ENCODE peak calls at places on chromosomes 13 and 19, in eight cellular contexts. A, S, M, P, I, D, B and Q are unnamed samples.

GRCh38 chr13:113897161-113897560 is 33.3 kb upstream of the GAS6 start:
- DNase-seq in A (no peak), S (peak), M (no peak), P (no peak), I (no peak), D (no peak), B (no peak), Q (no peak)

GRCh38 chr19:18278521-18279265 is 2.7 kb downstream of the JUND start:
- DNase-seq in A (no peak), S (no peak), M (no peak), P (no peak), I (peak), D (no peak), B (no peak), Q (no peak)

GRCh38 chr19:30014770-30015169 is 72.7 kb downstream of the URI1 start:
- DNase-seq in A (no peak), S (no peak), M (no peak), P (no peak), I (no peak), D (no peak), B (no peak), Q (no peak)

GRCh38 chr19:23190341-23190740 is 59.9 kb downstream of the ZNF724 start:
- DNase-seq in A (no peak), S (no peak), M (no peak), P (no peak), I (no peak), D (no peak), B (no peak), Q (no peak)

GRCh38 chr13:111330211-111330610 is 9.8 kb downstream of the TEX29 start:
- DNase-seq in A (no peak), S (no peak), M (no peak), P (no peak), I (no peak), D (no peak), B (no peak), Q (no peak)

GRCh38 chr13:20231839-20232555 is at the start of gene GJB6:
- DNase-seq in A (no peak), S (no peak), M (no peak), P (no peak), I (no peak), D (peak), B (no peak), Q (no peak)

GRCh38 chr19:17829855-17830566 is 8.7 kb upstream of the INSL3 start:
- DNase-seq in A (no peak), S (peak), M (no peak), P (no peak), I (peak), D (peak), B (no peak), Q (peak)

GRCh38 chr13:47901451-47901850 is 99.6 kb downstream of the SUCLA2 start:
- DNase-seq in A (no peak), S (no peak), M (no peak), P (no peak), I (no peak), D (peak), B (no peak), Q (no peak)

GRCh38 chr19:50419580-50420035 is 870 bp downstream of the SPIB start:
- DNase-seq in A (no peak), S (no peak), M (no peak), P (no peak), I (no peak), D (no peak), B (no peak), Q (no peak)

GRCh38 chr19:16078311-16078758 is 2.0 kb downstream of the TPM4 start:
- DNase-seq in A (no peak), S (peak), M (no peak), P (peak), I (no peak), D (peak), B (no peak), Q (no peak)

GRCh38 chr19:50334741-50335421 is 5.7 kb upstream of the KCNC3 start:
- DNase-seq in A (no peak), S (no peak), M (no peak), P (no peak), I (no peak), D (no peak), B (no peak), Q (no peak)

GRCh38 chr13:114129649-114130062 is 2.8 kb downstream of the RASA3 start:
- DNase-seq in A (no peak), S (no peak), M (no peak), P (no peak), I (no peak), D (no peak), B (no peak), Q (no peak)

GRCh38 chr19:11699931-11700794 is 38.6 kb downstream of the ZNF823 start:
- DNase-seq in A (no peak), S (peak), M (no peak), P (no peak), I (peak), D (peak), B (no peak), Q (no peak)

GRCh38 chr13:112136095-112136494 is 69.1 kb downstream of the SOX1 start:
- DNase-seq in A (no peak), S (no peak), M (no peak), P (peak), I (no peak), D (no peak), B (no peak), Q (no peak)

GRCh38 chr13:51675385-51675784 is 91.1 kb downstream of the WDFY2 start:
- DNase-seq in A (no peak), S (no peak), M (no peak), P (no peak), I (no peak), D (no peak), B (no peak), Q (no peak)

GRCh38 chr13:38888309-38888708 is 102.3 kb downstream of the STOML3 start:
- DNase-seq in A (no peak), S (peak), M (no peak), P (no peak), I (no peak), D (no peak), B (no peak), Q (no peak)

GRCh38 chr13:105037064-105037463 is 1498.4 kb downstream of the EFNB2 start:
- DNase-seq in A (no peak), S (peak), M (no peak), P (no peak), I (no peak), D (no peak), B (no peak), Q (no peak)

GRCh38 chr19:34979819-34980640 is 16.0 kb upstream of the ZNF792 start:
- DNase-seq in A (no peak), S (no peak), M (no peak), P (peak), I (no peak), D (no peak), B (no peak), Q (no peak)

GRCh38 chr19:55405638-55406037 is 1.9 kb downstream of the UBE2S start:
- DNase-seq in A (no peak), S (no peak), M (no peak), P (no peak), I (no peak), D (no peak), B (no peak), Q (no peak)

GRCh38 chr19:55406869-55407624 is 541 bp downstream of the UBE2S start:
- DNase-seq in A (no peak), S (no peak), M (no peak), P (peak), I (no peak), D (peak), B (no peak), Q (no peak)

GRCh38 chr19:55407625-55408319 is at the start of gene UBE2S:
- DNase-seq in A (peak), S (peak), M (peak), P (peak), I (peak), D (peak), B (peak), Q (peak)

GRCh38 chr19:55408320-55408836 is 790 bp upstream of the UBE2S start:
- DNase-seq in A (no peak), S (no peak), M (no peak), P (no peak), I (no peak), D (no peak), B (no peak), Q (no peak)

DNA sequence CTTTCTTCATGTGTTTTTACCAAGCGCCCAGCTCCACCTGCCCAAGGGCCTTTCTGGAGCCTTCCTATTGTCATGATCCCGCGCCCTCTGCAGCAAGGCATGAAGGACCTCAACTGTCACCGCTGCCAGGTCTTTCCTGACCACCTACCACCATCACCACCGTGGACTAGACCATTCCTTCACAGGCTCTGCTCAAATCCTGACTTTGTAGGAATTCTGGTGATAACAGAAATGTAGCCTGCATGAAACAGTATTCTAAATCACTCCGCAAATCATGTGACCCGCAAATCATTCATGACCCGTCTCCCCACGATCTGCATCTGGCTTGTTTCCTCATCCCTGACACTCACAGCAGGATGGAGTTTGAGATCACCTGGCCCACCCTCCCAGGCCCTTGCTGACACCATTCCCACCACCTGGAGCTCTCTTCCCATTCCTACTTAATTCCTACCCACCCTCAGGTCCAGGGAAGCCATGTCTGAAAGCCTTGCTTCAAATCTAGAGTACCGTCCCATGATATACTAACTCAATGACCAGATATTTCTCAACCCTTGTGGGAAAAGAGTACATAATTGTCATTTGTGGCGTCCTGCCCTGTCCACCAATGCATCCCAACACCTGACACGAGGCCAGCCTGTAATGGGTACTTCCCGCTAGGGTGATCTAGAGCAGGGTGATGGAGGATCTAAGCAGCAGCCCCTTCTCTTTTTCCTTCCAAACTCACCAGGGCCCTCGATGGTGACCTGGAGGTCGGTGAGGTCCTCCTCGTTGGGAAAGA is 1.3 kb downstream of the UBE2S start:
- DNase-seq in A (no peak), S (no peak), M (no peak), P (no peak), I (no peak), D (no peak), B (no peak), Q (no peak)
- H3K27ac ChIP-seq in A (no peak), S (no peak), M (no peak), P (peak), I (no peak), D (no peak), B (no peak), Q (no peak)

DNA sequence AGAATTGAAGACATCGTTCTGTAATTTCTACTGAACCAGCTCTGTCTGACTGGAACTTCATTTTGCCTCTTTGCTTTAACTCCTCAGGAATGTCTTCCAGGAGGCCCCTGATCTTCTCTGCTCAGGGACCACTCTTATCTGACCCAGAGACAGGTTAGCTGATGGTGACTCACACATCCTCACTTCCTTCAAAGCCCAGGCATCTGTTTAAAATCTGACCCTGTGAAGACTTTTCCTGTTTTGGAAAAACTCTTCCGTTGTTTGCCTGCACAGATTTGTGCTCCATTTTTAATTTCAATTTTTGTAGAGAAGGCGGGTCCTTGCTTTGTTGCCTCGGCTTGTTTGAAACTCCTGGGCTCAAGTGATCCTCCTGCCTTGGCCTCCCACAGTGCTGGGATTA is 1.6 kb downstream of the ARL11 start:
- DNase-seq in A (no peak), S (no peak), M (no peak), P (no peak), I (no peak), D (no peak), B (no peak), Q (no peak)
- H3K27ac ChIP-seq in A (no peak), S (no peak), M (no peak), P (no peak), I (no peak), D (no peak), B (no peak), Q (no peak)

DNA sequence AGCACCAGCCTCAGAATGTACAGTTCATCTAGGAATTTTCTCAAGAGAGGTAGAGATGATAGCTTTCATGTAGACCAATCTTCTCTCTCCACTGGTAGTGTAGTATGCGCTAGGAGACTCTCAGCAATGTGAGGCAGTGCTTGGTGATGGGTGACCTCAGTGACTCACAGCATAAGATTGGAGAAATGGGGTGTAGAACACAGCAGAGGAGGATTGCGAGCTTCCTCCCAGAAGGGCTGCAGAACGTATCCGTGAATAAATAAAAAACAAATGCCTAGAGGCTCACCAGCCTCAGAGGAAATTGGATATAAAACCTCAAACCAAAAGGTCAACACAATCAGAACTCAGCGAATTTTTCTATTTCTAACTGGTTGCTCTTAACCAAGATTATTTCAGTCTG is 182.9 kb upstream of the RXFP2 start:
- DNase-seq in A (no peak), S (no peak), M (no peak), P (no peak), I (no peak), D (no peak), B (no peak), Q (no peak)
- H3K27ac ChIP-seq in A (no peak), S (no peak), M (no peak), P (no peak), I (no peak), D (no peak), B (no peak), Q (no peak)

DNA sequence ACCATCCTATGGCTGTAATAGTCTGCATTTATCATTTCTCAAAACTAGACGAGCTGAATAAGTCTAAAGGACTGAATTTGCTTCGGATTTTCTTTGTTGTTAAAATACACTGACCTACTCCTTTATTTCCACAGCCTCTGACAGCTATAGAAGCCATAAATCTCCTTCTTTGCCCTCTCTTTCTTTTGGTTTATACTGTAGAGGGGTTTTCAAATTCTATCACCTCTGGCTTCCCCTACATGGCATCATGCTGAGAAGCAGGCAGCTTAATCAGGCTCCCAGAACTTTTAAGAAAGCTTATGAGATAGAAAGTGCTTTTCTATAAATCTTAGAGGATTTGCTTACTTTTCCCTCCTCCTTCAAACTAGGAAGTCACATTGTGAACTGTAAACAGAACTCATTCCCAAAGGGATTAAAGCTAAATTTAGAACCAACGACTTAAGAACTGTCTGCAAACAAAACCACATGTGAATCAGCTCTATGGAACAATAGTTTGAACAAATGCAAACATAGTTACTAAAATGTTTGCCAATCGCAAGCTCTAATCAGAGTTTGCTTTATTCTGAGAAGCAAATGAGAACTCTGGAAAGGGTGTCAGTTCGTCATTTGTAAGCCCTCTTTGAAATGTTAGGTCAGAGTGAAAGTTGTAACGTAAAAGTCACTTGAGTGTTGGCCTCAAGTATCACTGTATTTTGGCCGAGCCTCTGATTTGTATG is 344.0 kb downstream of the RFC3 start:
- DNase-seq in A (no peak), S (peak), M (no peak), P (no peak), I (no peak), D (peak), B (no peak), Q (no peak)
- H3K27ac ChIP-seq in A (no peak), S (peak), M (no peak), P (peak), I (peak), D (peak), B (no peak), Q (no peak)

DNA sequence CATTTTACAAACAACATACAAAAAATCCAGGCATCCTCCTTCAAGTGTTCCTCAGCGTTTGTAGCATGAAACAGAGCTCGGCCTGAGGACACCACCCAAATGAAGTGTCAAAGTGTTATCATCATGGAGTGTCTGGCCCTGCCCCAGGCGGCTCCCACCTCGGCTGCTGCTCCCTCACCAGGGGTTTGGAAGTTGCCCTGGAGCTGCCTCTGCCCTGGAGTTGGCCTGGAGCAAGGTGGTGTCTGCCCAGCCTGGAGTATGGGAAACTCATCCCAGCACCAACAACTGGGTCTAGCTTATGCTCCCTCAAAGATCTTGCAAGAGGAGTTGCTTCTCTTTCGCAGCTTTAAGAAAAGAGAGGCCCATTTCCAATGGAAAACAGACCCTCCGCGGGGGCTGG is 120.4 kb downstream of the FOXO1 start:
- DNase-seq in A (no peak), S (no peak), M (no peak), P (no peak), I (no peak), D (no peak), B (no peak), Q (no peak)
- H3K27ac ChIP-seq in A (no peak), S (no peak), M (no peak), P (no peak), I (no peak), D (no peak), B (no peak), Q (no peak)

DNA sequence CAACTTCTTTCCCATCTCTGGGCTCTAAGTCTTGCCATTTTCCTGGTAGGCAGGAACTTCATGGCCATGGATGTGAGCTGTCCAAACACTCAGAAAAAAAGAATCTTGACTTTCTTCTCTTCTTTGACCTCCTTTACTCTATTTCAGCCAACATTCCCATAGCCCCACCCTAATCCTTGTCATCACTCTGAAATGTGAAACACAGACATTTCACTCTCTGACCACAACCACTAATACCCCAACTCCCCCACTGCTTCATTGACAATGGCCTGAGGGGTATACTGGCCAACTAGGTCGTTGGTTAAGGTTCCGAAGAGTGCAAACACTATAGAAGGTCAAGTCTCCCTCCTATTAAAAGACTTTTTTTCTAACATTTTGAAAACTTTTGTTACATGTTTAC is 4.7 kb upstream of the CYP2A13 start:
- DNase-seq in A (no peak), S (peak), M (no peak), P (no peak), I (no peak), D (no peak), B (no peak), Q (no peak)
- H3K27ac ChIP-seq in A (no peak), S (peak), M (no peak), P (no peak), I (no peak), D (no peak), B (no peak), Q (no peak)

DNA sequence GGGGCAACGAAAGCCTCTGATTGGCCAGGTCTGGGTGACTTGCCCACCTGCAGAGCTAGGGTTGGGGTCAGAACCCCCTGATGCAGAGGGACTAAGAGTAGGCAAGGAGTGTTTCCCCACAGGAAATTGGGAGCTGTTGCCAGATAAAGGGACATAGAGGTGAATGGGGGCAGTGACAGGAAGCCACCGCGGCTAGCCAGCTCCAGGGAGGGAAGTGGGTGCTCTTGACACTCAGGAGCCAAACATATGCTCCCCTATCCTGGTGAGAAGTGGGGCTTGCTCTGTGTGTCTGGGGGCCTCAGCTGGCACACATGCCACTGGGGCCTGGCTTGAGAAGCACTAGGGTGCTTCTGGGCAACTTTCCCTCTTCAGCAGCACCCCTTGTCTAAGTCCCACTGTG is 26.0 kb downstream of the WDR88 start:
- DNase-seq in A (no peak), S (no peak), M (no peak), P (no peak), I (no peak), D (no peak), B (no peak), Q (no peak)
- H3K27ac ChIP-seq in A (no peak), S (no peak), M (no peak), P (no peak), I (no peak), D (no peak), B (no peak), Q (no peak)

GRCh38 chr19:13023666-13024065 is 28.4 kb downstream of the NFIX start:
- DNase-seq in A (no peak), S (peak), M (no peak), P (no peak), I (no peak), D (no peak), B (no peak), Q (no peak)
- H3K27ac ChIP-seq in A (peak), S (peak), M (no peak), P (peak), I (peak), D (no peak), B (no peak), Q (peak)